ENCODE peak calls at places on chromosomes 13 and 19, in four cellular contexts. S is fibroblast of pulmonary artery, W is A549, L is AG04449. G is an unnamed sample.

GRCh38 chr13:97254809-97255208 is 32.7 kb downstream of the MBNL2 start:
- DNase-seq in S (no peak), W (peak), L (no peak), G (peak)

GRCh38 chr13:91375119-91375729 is 23.2 kb upstream of the GPC5 start:
- DNase-seq in S (peak), W (peak), L (no peak), G (no peak)

GRCh38 chr13:114194853-114195252 is 15.8 kb downstream of the CFAP97D2 start:
- DNase-seq in S (no peak), W (no peak), L (no peak), G (no peak)

GRCh38 chr19:38387550-38388309 is at the start of gene GGN:
- DNase-seq in S (peak), W (peak), L (peak), G (peak)

GRCh38 chr19:8305798-8306197 is 2.4 kb downstream of the CD320 start:
- DNase-seq in S (no peak), W (no peak), L (no peak), G (peak)

GRCh38 chr19:45474191-45474940 is 6.6 kb downstream of the FOSB start:
- DNase-seq in S (peak), W (no peak), L (no peak), G (no peak)

GRCh38 chr13:85806553-85807175 is 7.4 kb upstream of the SLITRK6 start:
- DNase-seq in S (peak), W (peak), L (peak), G (no peak)

GRCh38 chr13:26971990-26972888 is 199.4 kb downstream of the USP12 start:
- DNase-seq in S (peak), W (peak), L (no peak), G (no peak)

GRCh38 chr13:48775285-48775684 is 121.6 kb downstream of the CYSLTR2 start:
- DNase-seq in S (no peak), W (no peak), L (peak), G (no peak)

GRCh38 chr13:26719356-26719945 is 41.1 kb downstream of the GPR12 start:
- DNase-seq in S (no peak), W (no peak), L (no peak), G (peak)

GRCh38 chr19:17337675-17338439 is 504 bp downstream of the GTPBP3 start:
- DNase-seq in S (no peak), W (no peak), L (no peak), G (no peak)

GRCh38 chr13:49300716-49301589 is 53.2 kb downstream of the CDADC1 start:
- DNase-seq in S (peak), W (peak), L (no peak), G (peak)

GRCh38 chr13:102930566-102930965 is 84.7 kb downstream of the ERCC5 start:
- DNase-seq in S (no peak), W (no peak), L (no peak), G (no peak)

GRCh38 chr13:62360609-62361008 is 945.0 kb upstream of the PCDH20 start:
- DNase-seq in S (no peak), W (no peak), L (no peak), G (no peak)

GRCh38 chr19:12913871-12914690 is 5.0 kb downstream of the SYCE2 start:
- DNase-seq in S (peak), W (no peak), L (no peak), G (no peak)

GRCh38 chr19:47179643-47180310 is 49.1 kb downstream of the SAE1 start:
- DNase-seq in S (no peak), W (no peak), L (no peak), G (no peak)

GRCh38 chr13:30186644-30187431 is 120.5 kb downstream of the KATNAL1 start:
- DNase-seq in S (no peak), W (no peak), L (no peak), G (no peak)

GRCh38 chr13:27607125-27607524 is 13.2 kb downstream of the LNX2 start:
- DNase-seq in S (peak), W (peak), L (peak), G (no peak)

GRCh38 chr19:55962186-55962585 is 14.6 kb downstream of the NLRP8 start:
- DNase-seq in S (no peak), W (no peak), L (no peak), G (no peak)

GRCh38 chr13:100382787-100383186 is 205.8 kb downstream of the GGACT start:
- DNase-seq in S (peak), W (no peak), L (no peak), G (no peak)

GRCh38 chr19:49924004-49924880 is 4.8 kb upstream of the ATF5 start:
- DNase-seq in S (no peak), W (no peak), L (no peak), G (no peak)

GRCh38 chr13:74683411-74683810 is 549.2 kb upstream of the KLF12 start:
- DNase-seq in S (peak), W (no peak), L (no peak), G (no peak)

GRCh38 chr19:48196933-48197665 is 26.6 kb downstream of the ZSWIM9 start:
- DNase-seq in S (peak), W (no peak), L (no peak), G (no peak)

GRCh38 chr19:14149509-14149994 is 13.2 kb upstream of the ASF1B start:
- DNase-seq in S (peak), W (no peak), L (no peak), G (no peak)

GRCh38 chr13:86425127-86425526 is 625.9 kb upstream of the SLITRK6 start:
- DNase-seq in S (no peak), W (no peak), L (no peak), G (no peak)

GRCh38 chr19:802888-803561 is 5.8 kb downstream of the PTBP1 start:
- DNase-seq in S (no peak), W (no peak), L (no peak), G (no peak)

GRCh38 chr19:45790942-45791341 is 1.7 kb downstream of the DMWD start:
- DNase-seq in S (no peak), W (no peak), L (no peak), G (no peak)

GRCh38 chr19:46717716-46718143 is 816 bp upstream of the PRKD2 start:
- DNase-seq in S (no peak), W (no peak), L (no peak), G (no peak)

GRCh38 chr13:90723381-90723780 is 624.1 kb upstream of the MIR17HG start:
- DNase-seq in S (no peak), W (no peak), L (no peak), G (no peak)

GRCh38 chr19:48455171-48455907 is at the start of gene KCNJ14:
- DNase-seq in S (no peak), W (no peak), L (no peak), G (no peak)

GRCh38 chr13:76148374-76148773 is 512.2 kb downstream of the LMO7 start:
- DNase-seq in S (no peak), W (no peak), L (no peak), G (no peak)

GRCh38 chr19:10603084-10603872 is 16.2 kb upstream of the AP1M2 start:
- DNase-seq in S (no peak), W (no peak), L (no peak), G (no peak)
- TF ChIP-seq CTCF in S (no peak), W (no peak), L (no peak), G (no peak)

GRCh38 chr13:20119960-20120359 is 40.9 kb downstream of the GJA3 start:
- DNase-seq in S (no peak), W (no peak), L (no peak), G (no peak)

GRCh38 chr13:20121154-20121515 is 39.7 kb downstream of the GJA3 start:
- DNase-seq in S (no peak), W (no peak), L (no peak), G (no peak)

GRCh38 chr13:20114066-20114465 is 46.8 kb downstream of the GJA3 start:
- DNase-seq in S (no peak), W (no peak), L (no peak), G (no peak)

GRCh38 chr13:20116213-20116612 is 44.6 kb downstream of the GJA3 start:
- DNase-seq in S (no peak), W (no peak), L (no peak), G (no peak)

DNA sequence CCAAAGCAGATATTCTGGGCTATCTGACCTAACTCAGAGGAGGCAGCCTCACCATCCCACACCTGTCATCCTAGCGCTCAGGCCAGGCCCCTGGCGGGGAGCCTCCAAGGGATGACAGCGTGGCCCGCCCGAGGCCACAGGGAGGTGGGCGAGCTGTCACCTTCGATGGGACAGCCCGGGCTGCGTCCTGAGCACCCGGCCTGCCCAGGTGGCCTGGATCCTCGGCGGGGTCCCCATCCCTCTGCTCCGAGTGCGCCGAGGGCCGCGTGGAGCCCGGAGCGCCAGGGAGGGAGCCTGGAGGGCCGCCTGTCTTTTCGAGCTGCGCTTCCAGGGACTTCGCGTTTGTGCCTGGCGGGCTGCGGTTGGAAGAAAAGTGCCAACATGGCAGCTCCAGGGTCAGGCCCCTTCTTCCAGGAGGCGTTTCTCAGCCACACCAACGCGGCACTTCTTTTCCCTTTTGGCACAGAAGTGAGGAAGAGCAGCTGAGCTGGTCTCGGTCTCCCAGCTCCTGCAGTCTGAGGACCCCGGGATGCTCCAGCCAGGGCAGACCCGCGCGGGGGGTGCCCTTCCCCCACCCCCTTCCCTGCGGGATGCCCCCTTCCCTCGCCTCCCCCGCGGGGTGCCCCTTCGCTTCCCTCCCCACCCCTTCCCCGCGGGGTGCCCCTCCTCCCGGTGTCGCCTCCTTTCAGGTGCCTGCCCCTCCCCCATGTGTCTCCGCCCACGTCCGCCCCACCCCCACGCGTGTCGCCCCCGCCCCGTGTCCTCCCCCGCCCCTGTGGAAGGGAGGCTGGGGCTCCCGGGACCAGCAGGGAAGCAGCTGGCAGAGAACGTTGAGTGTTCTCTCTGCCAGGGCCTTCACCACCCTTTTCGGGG is 42.3 kb downstream of the GJA3 start:
- DNase-seq in S (peak), W (peak), L (no peak), G (no peak)
- TF ChIP-seq CTCF in S (no peak), W (no peak), L (no peak), G (peak)

GRCh38 chr13:112587767-112588489 is at the start of gene TUBGCP3:
- DNase-seq in S (peak), W (peak), L (no peak), G (peak)
- TF ChIP-seq CTCF in S (no peak), W (no peak), L (no peak), G (no peak)

GRCh38 chr19:19477705-19478383 is 37.5 kb downstream of the TSSK6 start:
- DNase-seq in S (no peak), W (no peak), L (no peak), G (no peak)
- TF ChIP-seq CTCF in S (no peak), W (no peak), L (no peak), G (no peak)

DNA sequence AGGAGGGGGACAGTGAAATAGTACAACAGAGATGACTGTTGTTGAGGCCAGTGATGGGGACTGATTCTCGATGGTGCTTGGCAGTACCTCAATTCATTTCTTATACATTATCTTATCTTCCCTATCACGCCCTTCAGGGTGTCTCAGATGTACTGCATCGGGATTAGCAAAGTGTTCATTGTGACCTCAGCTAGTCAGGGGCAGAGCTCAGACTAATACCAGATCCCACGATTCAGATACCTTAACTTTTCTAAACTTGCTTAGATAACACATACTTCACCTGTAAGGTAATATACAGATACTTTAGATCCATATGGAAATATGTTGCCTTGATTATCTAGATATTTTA is 720.6 kb downstream of the EFNB2 start:
- DNase-seq in S (no peak), W (no peak), L (no peak), G (no peak)
- TF ChIP-seq CTCF in S (no peak), W (no peak), L (no peak), G (no peak)

DNA sequence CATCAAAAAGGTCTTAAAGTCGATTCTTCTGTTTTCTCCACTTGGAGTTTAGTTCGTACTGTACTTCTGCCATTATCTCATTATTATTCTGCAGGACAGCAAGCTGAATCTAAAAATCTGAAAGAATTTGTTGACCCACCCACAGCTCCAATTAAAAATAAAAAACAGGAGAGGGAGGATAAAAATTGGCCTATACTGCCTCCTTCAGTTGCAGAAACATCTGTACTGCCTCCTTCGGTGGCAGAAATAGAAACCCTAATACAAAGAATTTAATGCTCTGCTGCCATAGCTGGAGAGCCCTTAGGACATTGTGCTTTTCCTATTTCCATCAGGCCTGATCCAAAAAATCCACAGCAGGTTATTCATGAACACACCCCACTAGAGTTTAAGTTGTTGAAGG is 9.8 kb downstream of the ZNF350 start:
- DNase-seq in S (no peak), W (no peak), L (no peak), G (no peak)
- TF ChIP-seq CTCF in S (no peak), W (no peak), L (no peak), G (no peak)

DNA sequence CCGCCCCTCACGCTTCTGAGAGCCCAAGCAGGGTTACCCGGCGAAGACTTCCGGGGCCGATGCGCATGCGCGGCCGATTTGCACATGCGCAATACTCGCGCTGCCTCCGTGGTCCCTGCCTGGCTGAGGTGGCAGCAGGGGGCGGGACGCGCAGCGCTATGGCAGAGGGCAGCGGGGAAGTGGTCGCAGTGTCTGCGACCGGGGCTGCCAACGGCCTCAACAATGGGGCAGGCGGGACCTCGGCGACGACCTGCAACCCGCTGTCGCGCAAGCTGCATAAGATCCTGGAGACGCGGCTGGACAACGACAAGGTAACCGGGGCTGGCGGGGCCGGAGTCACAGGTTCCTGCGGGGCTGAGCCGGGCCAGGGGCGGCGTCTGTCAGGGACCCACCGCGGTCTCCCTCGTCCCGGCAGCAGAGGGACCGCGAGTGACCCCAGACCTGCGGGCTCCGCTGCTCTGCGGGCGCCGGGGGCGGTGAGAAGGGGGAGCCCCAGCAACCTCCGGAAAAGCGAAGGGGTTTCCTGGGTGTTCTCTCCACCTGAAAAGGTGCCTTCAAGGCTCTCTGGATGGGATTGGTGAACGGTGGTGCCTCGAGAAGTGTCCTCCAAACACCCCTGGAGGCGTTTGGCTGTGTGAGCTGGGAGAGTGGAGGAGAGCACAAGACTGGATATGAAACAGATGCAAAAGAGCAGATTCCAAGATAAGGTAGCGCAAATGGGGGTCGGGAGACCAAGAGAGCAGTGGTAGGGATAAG is at the start of gene COG6:
- DNase-seq in S (peak), W (peak), L (no peak), G (peak)
- TF ChIP-seq CTCF in S (no peak), W (no peak), L (peak), G (peak)